ENCODE peak calls at places on chromosomes 6 and 20, in six cellular contexts. L is natural killer cell, R is SK-N-SH, G is AG09309, M is breast epithelium, J is fibroblast of lung. U is an unnamed sample.

GRCh38 chr6:143097224-143097795 is 36.6 kb downstream of the AIG1 start:
- DNase-seq in L (no peak), R (no peak), G (no peak), M (no peak), J (no peak), U (no peak)

GRCh38 chr6:100493206-100493888 is 28.6 kb upstream of the SIM1 start:
- DNase-seq in L (no peak), R (no peak), G (no peak), M (no peak), J (no peak), U (no peak)

GRCh38 chr6:28648035-28648877 is 122.6 kb downstream of the GPX5 start:
- DNase-seq in L (no peak), R (peak), G (peak), M (no peak), J (peak), U (no peak)

GRCh38 chr20:25042531-25043498 is 15.1 kb downstream of the ACSS1 start:
- DNase-seq in L (peak), R (peak), G (no peak), M (no peak), J (no peak), U (no peak)

GRCh38 chr20:8073024-8073832 is 53.7 kb upstream of the TMX4 start:
- DNase-seq in L (no peak), R (no peak), G (peak), M (no peak), J (peak), U (no peak)

GRCh38 chr20:51216850-51217249 is 193.9 kb upstream of the KCNG1 start:
- DNase-seq in L (no peak), R (no peak), G (no peak), M (no peak), J (no peak), U (no peak)

GRCh38 chr6:15026832-15027231 is 219.0 kb upstream of the JARID2 start:
- DNase-seq in L (no peak), R (peak), G (no peak), M (peak), J (peak), U (no peak)

GRCh38 chr6:45445364-45445748 is 67.6 kb upstream of the SUPT3H start:
- DNase-seq in L (no peak), R (no peak), G (no peak), M (no peak), J (no peak), U (no peak)

GRCh38 chr20:4740774-4741431 is 19.2 kb downstream of the PRND start:
- DNase-seq in L (peak), R (peak), G (no peak), M (no peak), J (peak), U (no peak)

GRCh38 chr6:79525272-79526100 is 11.7 kb downstream of the LCA5 start:
- DNase-seq in L (no peak), R (no peak), G (no peak), M (no peak), J (no peak), U (no peak)

GRCh38 chr20:31606678-31606927 is 1.5 kb downstream of the ID1 start:
- DNase-seq in L (no peak), R (no peak), G (no peak), M (no peak), J (no peak), U (no peak)

GRCh38 chr6:122736166-122736565 is 43.4 kb upstream of the FABP7 start:
- DNase-seq in L (no peak), R (no peak), G (no peak), M (no peak), J (no peak), U (no peak)

GRCh38 chr20:56439784-56440291 is 27.8 kb downstream of the CASS4 start:
- DNase-seq in L (no peak), R (no peak), G (peak), M (no peak), J (peak), U (no peak)

GRCh38 chr20:10313215-10313614 is 94.6 kb downstream of the SNAP25 start:
- DNase-seq in L (no peak), R (no peak), G (no peak), M (no peak), J (peak), U (no peak)

GRCh38 chr6:105991561-105992314 is 94.4 kb upstream of the PRDM1 start:
- DNase-seq in L (no peak), R (peak), G (no peak), M (no peak), J (no peak), U (no peak)

GRCh38 chr6:57158658-57159057 is 13.5 kb upstream of the BAG2 start:
- DNase-seq in L (no peak), R (no peak), G (no peak), M (no peak), J (no peak), U (no peak)

GRCh38 chr6:155493694-155494143 is 38.1 kb upstream of the NOX3 start:
- DNase-seq in L (no peak), R (no peak), G (peak), M (no peak), J (peak), U (no peak)

GRCh38 chr20:17648782-17649730 is 33.0 kb downstream of the RRBP1 start:
- DNase-seq in L (no peak), R (peak), G (no peak), M (no peak), J (no peak), U (no peak)
- TF ChIP-seq CTCF in L (peak), R (peak), G (peak), M (no peak), J (peak), U (no peak)

GRCh38 chr20:23320317-23320716 is 30.3 kb upstream of the NXT1 start:
- DNase-seq in L (no peak), R (peak), G (no peak), M (no peak), J (no peak), U (no peak)
- TF ChIP-seq CTCF in L (no peak), R (peak), G (peak), M (no peak), J (peak), U (no peak)

GRCh38 chr6:109441069-109441816 is 719 bp downstream of the SMPD2 start:
- DNase-seq in L (peak), R (peak), G (no peak), M (no peak), J (peak), U (peak)
- TF ChIP-seq CTCF in L (no peak), R (peak), G (peak), M (peak), J (peak), U (no peak)

GRCh38 chr20:46709459-46710148 is at the start of gene SLC2A10:
- DNase-seq in L (peak), R (peak), G (no peak), M (peak), J (peak), U (no peak)

GRCh38 chr20:46709055-46709458 is 392 bp upstream of the SLC2A10 start:
- DNase-seq in L (no peak), R (no peak), G (no peak), M (no peak), J (no peak), U (no peak)

GRCh38 chr20:46710149-46710913 is 882 bp downstream of the SLC2A10 start:
- DNase-seq in L (no peak), R (no peak), G (no peak), M (no peak), J (no peak), U (no peak)

GRCh38 chr20:46706242-46706641 is 3.2 kb upstream of the SLC2A10 start:
- DNase-seq in L (no peak), R (no peak), G (no peak), M (no peak), J (no peak), U (no peak)

GRCh38 chr20:46708172-46708860 is 1.1 kb upstream of the SLC2A10 start:
- DNase-seq in L (no peak), R (no peak), G (no peak), M (no peak), J (no peak), U (no peak)
- TF ChIP-seq CTCF in L (no peak), R (no peak), G (peak), M (no peak), J (peak), U (no peak)

GRCh38 chr6:303948-304558 is 11.8 kb downstream of the DUSP22 start:
- DNase-seq in L (no peak), R (no peak), G (no peak), M (no peak), J (no peak), U (no peak)
- TF ChIP-seq CTCF in L (no peak), R (peak), G (no peak), M (no peak), J (no peak), U (no peak)

GRCh38 chr6:157982580-157983438 is 1.1 kb downstream of the SYNJ2 start:
- DNase-seq in L (no peak), R (no peak), G (no peak), M (peak), J (peak), U (no peak)
- TF ChIP-seq CTCF in L (no peak), R (peak), G (peak), M (no peak), J (peak), U (no peak)

DNA sequence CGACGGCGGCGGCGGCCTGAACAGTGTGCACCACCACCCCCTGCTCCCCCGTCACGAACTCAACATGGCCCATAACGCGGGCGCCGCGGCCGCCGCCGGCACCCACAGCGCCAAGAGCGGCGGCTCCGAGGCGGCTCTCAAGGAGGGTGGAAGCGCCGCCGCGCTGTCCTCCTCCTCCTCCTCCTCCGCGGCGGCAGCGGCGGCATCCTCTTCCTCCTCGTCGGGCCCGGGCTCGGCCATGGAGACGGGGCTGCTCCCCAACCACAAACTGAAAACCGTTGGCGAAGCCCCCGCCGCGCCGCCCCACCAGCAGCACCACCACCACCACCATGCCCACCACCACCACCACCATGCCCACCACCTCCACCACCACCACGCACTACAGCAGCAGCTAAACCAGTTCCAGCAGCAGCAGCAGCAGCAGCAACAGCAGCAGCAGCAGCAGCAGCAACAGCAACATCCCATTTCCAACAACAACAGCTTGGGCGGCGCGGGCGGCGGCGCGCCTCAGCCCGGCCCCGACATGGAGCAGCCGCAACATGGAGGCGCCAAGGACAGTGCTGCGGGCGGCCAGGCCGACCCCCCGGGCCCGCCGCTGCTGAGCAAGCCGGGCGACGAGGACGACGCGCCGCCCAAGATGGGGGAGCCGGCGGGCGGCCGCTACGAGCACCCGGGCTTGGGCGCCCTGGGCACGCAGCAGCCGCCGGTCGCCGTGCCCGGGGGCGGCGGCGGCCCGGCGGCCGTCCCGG is 862 bp downstream of the ARID1B start:
- DNase-seq in L (peak), R (peak), G (no peak), M (peak), J (peak), U (no peak)
- TF ChIP-seq CTCF in L (no peak), R (no peak), G (no peak), M (no peak), J (no peak), U (no peak)

GRCh38 chr6:26054937-26055669 is 32.1 kb upstream of the HFE start:
- DNase-seq in L (peak), R (peak), G (peak), M (peak), J (peak), U (no peak)
- TF ChIP-seq CTCF in L (no peak), R (no peak), G (no peak), M (peak), J (peak), U (no peak)

GRCh38 chr6:33410050-33410710 is 634 bp upstream of the PHF1 start:
- DNase-seq in L (peak), R (peak), G (peak), M (peak), J (peak), U (no peak)
- TF ChIP-seq CTCF in L (no peak), R (no peak), G (no peak), M (no peak), J (no peak), U (no peak)

GRCh38 chr6:159646136-159646535 is 46.9 kb downstream of the SOD2 start:
- DNase-seq in L (no peak), R (no peak), G (peak), M (no peak), J (peak), U (no peak)
- TF ChIP-seq CTCF in L (no peak), R (no peak), G (no peak), M (no peak), J (no peak), U (no peak)